ENCODE peak calls at places on chromosomes 7 and 10, in seven cellular contexts. D, H, P, U, L, Y and O are unnamed samples.

GRCh38 chr7:55552320-55553086 is 19.8 kb downstream of the VOPP1 start:
- DNase-seq in Y (peak), P (peak), H (peak), D (no peak), L (no peak), U (peak), O (no peak)

GRCh38 chr10:43073191-43073590 is 3.7 kb upstream of the RET start:
- DNase-seq in L (no peak), D (no peak), P (no peak), U (no peak), Y (peak), H (no peak), O (no peak)

GRCh38 chr7:137804819-137805218 is 42.0 kb downstream of the DGKI start:
- DNase-seq in U (no peak), P (no peak), D (no peak), H (peak), L (no peak), Y (no peak), O (no peak)

GRCh38 chr7:149731207-149731955 is 42.0 kb downstream of the ZNF467 start:
- DNase-seq in H (no peak), U (no peak), P (no peak), Y (peak), D (no peak), L (no peak), O (no peak)

GRCh38 chr10:2284071-2284470 is 546.7 kb upstream of the ADARB2 start:
- DNase-seq in P (no peak), D (no peak), L (no peak), H (no peak), Y (no peak), U (no peak), O (no peak)

GRCh38 chr10:31320598-31321211 is 1.7 kb downstream of the ZEB1 start:
- DNase-seq in P (no peak), U (peak), Y (peak), D (peak), L (peak), H (peak), O (no peak)

GRCh38 chr7:43647772-43648643 is 65.1 kb downstream of the STK17A start:
- DNase-seq in Y (peak), P (no peak), U (peak), D (no peak), L (no peak), H (peak), O (no peak)

GRCh38 chr10:31426425-31426824 is 107.4 kb downstream of the ZEB1 start:
- DNase-seq in P (no peak), U (no peak), H (peak), Y (no peak), D (no peak), L (no peak), O (no peak)

GRCh38 chr10:79024296-79024695 is 44.5 kb upstream of the ZMIZ1 start:
- DNase-seq in L (no peak), P (no peak), Y (peak), H (no peak), U (no peak), D (no peak), O (no peak)

GRCh38 chr7:55214707-55215106 is 150.4 kb upstream of the LANCL2 start:
- DNase-seq in Y (no peak), U (no peak), P (no peak), D (no peak), H (peak), L (no peak), O (no peak)

GRCh38 chr7:74454948-74455804 is 1.5 kb downstream of the GTF2IRD1 start:
- DNase-seq in H (peak), D (no peak), Y (no peak), U (no peak), L (no peak), P (no peak), O (no peak)

GRCh38 chr10:100575781-100576635 is 40.3 kb downstream of the HIF1AN start:
- DNase-seq in Y (no peak), D (no peak), P (no peak), L (no peak), U (no peak), H (no peak), O (no peak)

GRCh38 chr10:56349611-56350010 is 11.4 kb downstream of the ZWINT start:
- DNase-seq in P (no peak), U (no peak), D (no peak), Y (no peak), H (no peak), L (no peak), O (no peak)

GRCh38 chr10:124709862-124710261 is 34.3 kb downstream of the FAM53B start:
- DNase-seq in D (no peak), U (no peak), L (no peak), H (no peak), Y (peak), P (no peak), O (no peak)

GRCh38 chr7:116734736-116735135 is 62.7 kb downstream of the MET start:
- DNase-seq in L (no peak), D (no peak), P (no peak), H (no peak), U (peak), Y (no peak), O (no peak)

GRCh38 chr7:139231513-139232376 is 708 bp downstream of the UBN2 start:
- DNase-seq in L (peak), Y (peak), D (peak), P (no peak), U (no peak), H (peak), O (no peak)

GRCh38 chr10:23191764-23192395 is at the start of gene PTF1A:
- DNase-seq in H (no peak), P (no peak), L (peak), D (no peak), U (no peak), Y (no peak), O (no peak)

GRCh38 chr10:89283988-89284475 is 17.8 kb upstream of the IFIT2 start:
- DNase-seq in U (no peak), L (peak), H (peak), Y (peak), D (no peak), P (no peak), O (no peak)

GRCh38 chr7:111138196-111138569 is 47.3 kb downstream of the LRRN3 start:
- DNase-seq in L (peak), H (peak), D (no peak), U (peak), Y (peak), P (peak), O (no peak)

GRCh38 chr10:63700209-63700934 is 179.2 kb downstream of the REEP3 start:
- DNase-seq in L (no peak), Y (peak), H (peak), U (no peak), D (no peak), P (peak), O (no peak)

GRCh38 chr10:124155781-124156401 is 62.5 kb upstream of the CHST15 start:
- DNase-seq in L (no peak), D (no peak), H (peak), P (peak), Y (peak), U (no peak), O (no peak)

DNA sequence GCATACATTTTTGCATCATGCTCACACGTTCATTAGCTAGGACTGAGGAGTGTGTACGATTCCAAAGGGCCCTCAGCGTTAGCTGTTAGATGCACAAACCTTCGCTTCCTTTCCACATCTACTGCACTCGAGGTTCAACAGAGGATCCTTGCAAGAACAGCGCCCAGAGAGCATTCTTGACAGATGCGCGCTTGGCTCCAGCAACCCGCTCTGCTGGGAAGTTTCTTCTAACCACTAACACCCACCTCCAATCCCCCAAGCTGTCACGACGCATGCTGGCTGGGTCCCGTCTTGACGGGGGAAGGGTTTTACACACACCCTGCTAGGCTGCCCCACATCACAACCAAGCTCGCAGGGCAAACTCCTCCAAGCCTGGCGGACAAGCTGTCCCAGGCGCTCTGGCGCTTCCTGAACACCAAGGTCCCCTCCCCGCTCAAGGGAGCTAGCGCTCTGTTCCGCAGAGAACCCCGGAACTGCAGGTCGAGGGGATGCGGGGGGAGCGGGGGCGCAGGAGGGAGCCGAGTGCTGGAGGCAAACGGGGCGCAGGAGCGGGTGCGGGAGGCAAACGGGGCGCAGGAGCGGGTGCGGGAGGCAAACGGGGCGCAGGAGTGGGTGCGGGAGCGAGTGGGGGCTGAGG is 653 bp upstream of the ADRB1 start:
- DNase-seq in P (no peak), L (peak), U (no peak), D (no peak), H (peak), Y (peak), O (peak)
- H3K4me3 ChIP-seq in P (peak), L (peak), U (peak), D (peak), H (peak), Y (peak), O (peak)

GRCh38 chr10:51960494-51960895 is 261.1 kb upstream of the CSTF2T start:
- DNase-seq in P (no peak), H (peak), L (peak), U (peak), D (peak), Y (no peak), O (peak)
- H3K9ac ChIP-seq in P (no peak), H (no peak), L (no peak), U (no peak), D (no peak), Y (no peak), O (no peak)

GRCh38 chr10:59361659-59362183 is 628 bp downstream of the FAM13C start:
- DNase-seq in L (no peak), H (peak), U (no peak), Y (no peak), D (no peak), P (no peak), O (no peak)

GRCh38 chr10:59360605-59361515 is 1.5 kb downstream of the FAM13C start:
- DNase-seq in L (peak), U (no peak), D (no peak), P (no peak), H (no peak), Y (no peak), O (no peak)

GRCh38 chr10:59363446-59363958 is 1.2 kb upstream of the FAM13C start:
- DNase-seq in Y (no peak), H (no peak), L (no peak), P (no peak), U (no peak), D (no peak), O (no peak)

GRCh38 chr10:59362184-59362966 is at the start of gene FAM13C:
- DNase-seq in Y (peak), D (peak), H (peak), L (peak), P (peak), U (peak), O (peak)

DNA sequence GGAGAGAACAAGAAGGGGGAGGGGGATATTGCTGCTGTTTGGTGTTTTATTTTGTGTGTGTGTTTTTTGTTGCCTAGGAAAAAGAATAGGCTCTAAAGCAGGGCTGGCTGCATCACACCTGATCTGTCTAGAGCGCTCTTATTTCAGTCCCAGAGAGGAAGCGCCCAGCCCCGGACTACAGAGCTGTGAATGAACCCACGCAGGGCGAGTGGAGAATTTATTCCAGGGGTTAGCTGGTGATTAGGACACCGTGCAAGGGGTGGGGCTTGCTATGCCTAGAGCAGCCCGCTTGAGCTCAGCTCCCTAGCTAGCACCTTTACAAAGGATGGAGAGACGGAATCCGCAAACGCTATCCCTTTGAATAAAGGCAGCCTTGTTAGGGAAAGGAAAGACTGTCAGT is 642 bp upstream of the FAM13C start:
- DNase-seq in Y (peak), D (peak), H (peak), L (peak), U (no peak), P (peak), O (peak)
- H3K4me3 ChIP-seq in Y (peak), D (peak), H (peak), L (peak), U (peak), P (no peak), O (peak)

DNA sequence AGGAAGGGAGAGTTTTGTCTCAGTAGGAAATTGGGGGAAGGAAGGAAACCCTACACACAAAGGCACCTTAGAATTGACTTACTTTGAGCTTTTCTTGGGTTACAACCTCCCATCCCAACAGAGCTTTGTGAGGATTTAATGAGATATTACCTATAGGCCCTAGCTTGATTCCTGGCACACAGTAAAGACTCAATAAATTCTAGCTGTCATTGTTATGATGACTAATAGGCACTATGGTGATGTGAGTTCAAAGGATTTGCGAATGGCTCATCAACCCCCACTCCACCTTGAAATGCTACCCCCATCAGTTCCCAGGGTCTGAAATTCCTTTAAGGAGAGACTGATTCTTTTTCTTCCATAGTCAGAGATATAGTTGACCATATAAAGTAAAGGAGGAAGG is 67.9 kb upstream of the SMNDC1 start:
- DNase-seq in Y (no peak), U (no peak), D (no peak), L (no peak), P (no peak), H (no peak), O (no peak)
- H3K9ac ChIP-seq in Y (no peak), U (no peak), D (no peak), L (no peak), P (no peak), H (no peak), O (no peak)